ENCODE peak calls at places on chromosomes 11 and 22, in five cellular contexts. J is endodermal cell, X is transverse colon, Z is esophagus squamous epithelium, R is trophoblast cell. E is an unnamed sample.

GRCh38 chr11:83477772-83478171 is 191.6 kb upstream of the CCDC90B start:
- DNase-seq in J (no peak), X (no peak), Z (no peak), R (no peak), E (no peak)

GRCh38 chr11:44753965-44754645 is 27.3 kb downstream of the TSPAN18 start:
- DNase-seq in J (peak; percentile 58), X (no peak), Z (no peak), R (no peak), E (peak; percentile 58)

GRCh38 chr11:3220521-3221407 is 2.2 kb upstream of the MRGPRG start:
- DNase-seq in J (peak; percentile 49), X (peak; percentile 7), Z (no peak), R (peak; percentile 18), E (no peak)

GRCh38 chr11:61796127-61796526 is 3.4 kb downstream of the FEN1 start:
- DNase-seq in J (no peak), X (no peak), Z (no peak), R (no peak), E (no peak)

GRCh38 chr22:22316589-22316988 is 72.0 kb downstream of the VPREB1 start:
- DNase-seq in J (peak; percentile 78), X (no peak), Z (no peak), R (no peak), E (no peak)

GRCh38 chr11:27201454-27202302 is 161.1 kb downstream of the BBOX1 start:
- DNase-seq in J (peak; percentile 54), X (peak; percentile 96), Z (peak; percentile 13), R (peak; percentile 33), E (peak; percentile 68)

GRCh38 chr11:2529636-2530035 is 84.8 kb downstream of the KCNQ1 start:
- DNase-seq in J (peak; percentile 24), X (peak; percentile 6), Z (no peak), R (no peak), E (no peak)

GRCh38 chr11:131584694-131585592 is 214.5 kb downstream of the NTM start:
- DNase-seq in J (peak; percentile 91), X (no peak), Z (no peak), R (no peak), E (no peak)

GRCh38 chr11:129313588-129314288 is 61.9 kb upstream of the BARX2 start:
- DNase-seq in J (no peak), X (no peak), Z (no peak), R (no peak), E (peak; percentile 39)

GRCh38 chr22:18068991-18069390 is 8.8 kb upstream of the PEX26 start:
- DNase-seq in J (no peak), X (no peak), Z (no peak), R (no peak), E (no peak)

GRCh38 chr11:109071712-109072524 is 350.1 kb upstream of the C11orf87 start:
- DNase-seq in J (no peak), X (no peak), Z (no peak), R (no peak), E (peak; percentile 39)

GRCh38 chr11:11909727-11910126 is 68.0 kb downstream of the USP47 start:
- DNase-seq in J (no peak), X (no peak), Z (no peak), R (no peak), E (peak; percentile 67)

GRCh38 chr11:114219559-114220349 is 76.4 kb upstream of the NNMT start:
- DNase-seq in J (peak; percentile 76), X (no peak), Z (no peak), R (no peak), E (peak; percentile 38)

GRCh38 chr11:85307381-85307780 is 319.8 kb downstream of the DLG2 start:
- DNase-seq in J (no peak), X (no peak), Z (no peak), R (no peak), E (no peak)

GRCh38 chr22:27485842-27486241 is 315.7 kb downstream of the MN1 start:
- DNase-seq in J (no peak), X (no peak), Z (no peak), R (no peak), E (no peak)

GRCh38 chr11:71307811-71308645 is 55.7 kb upstream of the SHANK2 start:
- DNase-seq in J (peak; percentile 39), X (no peak), Z (no peak), R (no peak), E (no peak)

GRCh38 chr11:103870821-103871309 is 165.6 kb upstream of the DDI1 start:
- DNase-seq in J (no peak), X (no peak), Z (no peak), R (no peak), E (peak; percentile 22)

DNA sequence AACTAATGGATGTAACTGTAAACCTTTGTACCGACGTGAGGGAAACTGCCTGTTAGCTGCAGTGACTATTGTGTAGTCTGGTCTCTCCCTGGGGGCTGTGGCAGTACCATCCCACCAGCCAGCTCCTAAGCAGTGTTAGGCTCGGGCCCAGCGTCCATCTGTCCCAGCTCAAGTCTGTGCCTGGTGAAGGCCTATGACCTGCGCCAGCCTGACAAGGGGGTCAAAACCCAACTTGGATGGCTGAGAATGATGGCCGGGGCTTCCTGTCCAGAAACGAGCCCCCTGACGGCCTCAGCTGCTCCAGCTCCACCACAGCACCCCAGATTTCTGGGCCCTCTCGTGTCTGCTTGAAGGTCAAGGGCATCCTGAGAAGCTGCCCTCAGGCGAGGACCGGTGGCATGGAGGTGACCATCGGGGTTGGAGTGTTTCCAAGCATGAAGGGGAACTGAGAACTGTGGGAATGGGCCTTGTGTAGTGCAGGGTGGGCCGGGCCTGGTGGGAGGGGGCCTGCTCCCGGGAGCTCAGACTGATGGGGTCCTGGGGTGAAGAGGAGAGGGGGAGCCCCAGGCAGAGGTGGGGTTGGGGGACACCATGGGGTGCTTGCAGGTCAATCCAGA is 14.3 kb upstream of the SPI1 start:
- DNase-seq in J (no peak), X (no peak), Z (no peak), R (no peak), E (no peak)
- H3K4me1 ChIP-seq in J (no peaks in the 10 kb centered on the region), X (peaks cover 18% of the 10 kb centered on the region), Z (peaks cover 70% of the 10 kb centered on the region), R (no peaks in the 10 kb centered on the region), E (peaks cover 4% of the 10 kb centered on the region)

GRCh38 chr11:66646875-66647274 is 8.4 kb downstream of the RBM4 start:
- DNase-seq in J (no peak), X (no peak), Z (no peak), R (no peak), E (no peak)
- H3K4me3 ChIP-seq in J (no peak overlapping the region), X (no peak overlapping the region), Z (no peak overlapping the region), R (no peak overlapping the region), E (no peak overlapping the region)

GRCh38 chr11:68342459-68343158 is 30.2 kb downstream of the LRP5 start:
- DNase-seq in J (peak; percentile 92), X (no peak), Z (no peak), R (peak; percentile 97), E (peak; percentile 10)
- H3K4me1 ChIP-seq in J (no peaks in the 10 kb centered on the region), X (peaks cover 55% of the 10 kb centered on the region), Z (peaks cover 88% of the 10 kb centered on the region), R (peaks cover 35% of the 10 kb centered on the region), E (peaks cover 55% of the 10 kb centered on the region)

GRCh38 chr11:9568854-9569587 is 4.4 kb upstream of the WEE1 start:
- DNase-seq in J (peak; percentile 84), X (peak; percentile 86), Z (no peak), R (peak; percentile 99), E (peak; percentile 98)
- H3K4me3 ChIP-seq in J (peak overlapping the region; percentile 47), X (peak overlapping the region; percentile 9), Z (peak overlapping the region; percentile 44), R (no peak overlapping the region), E (peak overlapping the region; percentile 64)

DNA sequence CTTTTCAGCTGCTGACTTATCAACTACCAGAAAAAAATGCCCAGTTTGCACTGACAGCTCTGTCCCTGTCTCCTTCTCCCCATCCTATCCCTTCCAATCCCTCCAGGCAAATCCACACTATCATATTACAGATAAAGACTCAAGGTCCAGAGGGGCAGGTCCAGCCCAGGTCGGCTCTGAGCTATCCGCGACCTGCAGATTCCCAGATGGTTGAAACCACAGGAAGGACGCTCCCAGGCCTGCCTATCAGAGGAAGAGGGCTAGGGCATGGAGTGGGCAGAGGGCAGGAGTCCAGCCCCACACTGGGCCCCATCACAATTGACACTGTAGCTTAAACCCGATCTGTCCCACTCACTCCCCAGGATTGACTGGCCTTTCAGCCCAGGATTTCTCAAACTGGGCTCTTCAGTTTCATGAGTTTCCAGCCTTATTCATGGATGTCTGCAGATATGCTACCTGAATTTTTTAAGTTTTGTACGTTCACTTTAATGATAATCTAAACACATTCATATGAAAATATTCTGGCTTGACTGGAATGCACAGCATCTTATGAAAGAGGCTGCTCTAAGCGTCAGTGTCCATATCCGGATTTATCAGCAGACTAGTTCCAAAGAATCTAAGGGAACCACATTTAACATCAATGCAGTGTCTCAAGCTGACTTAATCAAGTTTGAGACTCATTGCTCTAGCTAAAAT is 16.4 kb upstream of the FCHSD2 start:
- DNase-seq in J (peak; percentile 29), X (no peak), Z (no peak), R (peak; percentile 90), E (peak; percentile 73)
- H3K4me1 ChIP-seq in J (no peaks in the 10 kb centered on the region), X (no peaks in the 10 kb centered on the region), Z (peaks cover 36% of the 10 kb centered on the region), R (peaks cover 21% of the 10 kb centered on the region), E (peaks cover 23% of the 10 kb centered on the region)

GRCh38 chr22:37258005-37258790 is 14.1 kb upstream of the RAC2 start:
- DNase-seq in J (peak; percentile 68), X (no peak), Z (no peak), R (no peak), E (no peak)
- H3K4me3 ChIP-seq in J (no peak overlapping the region), X (no peak overlapping the region), Z (no peak overlapping the region), R (no peak overlapping the region), E (no peak overlapping the region)

GRCh38 chr11:19431059-19431398 is 190.3 kb upstream of the E2F8 start:
- DNase-seq in J (peak; percentile 60), X (no peak), Z (no peak), R (no peak), E (no peak)
- H3K4me1 ChIP-seq in J (no peaks in the 10 kb centered on the region), X (no peaks in the 10 kb centered on the region), Z (no peaks in the 10 kb centered on the region), R (no peaks in the 10 kb centered on the region), E (peaks cover 62% of the 10 kb centered on the region)

DNA sequence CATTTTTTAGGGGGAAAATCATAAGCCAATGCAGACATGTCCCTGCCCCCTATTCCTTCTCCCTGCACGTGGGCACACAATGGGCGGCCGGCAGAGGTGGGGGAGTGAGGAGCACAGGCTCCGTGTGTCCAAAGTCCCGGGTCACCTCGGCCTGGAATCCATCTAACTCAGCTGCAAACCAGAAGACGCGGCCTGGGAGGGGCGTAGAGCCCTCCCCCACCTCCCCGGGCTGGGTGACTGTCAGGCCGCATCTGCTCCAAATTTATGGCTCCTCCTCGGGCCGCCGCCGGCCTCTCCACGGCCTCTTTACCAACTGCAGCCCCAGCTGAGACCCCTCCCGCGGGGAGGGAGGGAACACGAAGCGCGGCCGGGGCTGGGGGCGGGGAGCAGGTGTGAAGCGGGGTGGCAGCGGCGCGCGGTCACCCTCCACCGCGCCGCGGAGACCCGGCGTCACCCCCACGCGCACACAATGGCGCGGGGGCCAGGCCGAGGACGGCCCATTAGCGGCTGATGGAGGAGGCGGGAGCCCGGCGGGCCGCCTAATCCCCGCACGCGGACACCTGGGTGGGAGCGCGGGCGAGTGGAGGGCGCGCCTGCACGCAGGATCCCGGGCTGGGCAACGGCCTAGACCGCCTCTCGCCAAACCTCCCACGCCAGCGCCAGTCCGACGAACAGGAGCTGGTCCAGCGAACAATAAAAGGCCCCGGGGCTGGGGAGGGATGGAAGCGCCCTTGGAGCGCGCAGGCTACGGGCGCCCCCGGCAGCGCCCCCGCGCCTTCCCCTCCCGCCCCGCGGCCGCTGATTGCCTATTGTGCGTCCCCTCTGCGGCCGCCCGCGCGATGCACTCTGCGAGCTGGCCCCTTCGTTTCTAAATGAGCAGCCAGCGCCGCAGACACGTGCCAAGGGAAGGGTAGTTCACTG is 25.9 kb upstream of the ROBO3 start:
- DNase-seq in J (peak; percentile 72), X (no peak), Z (no peak), R (peak; percentile 30), E (peak; percentile 40)
- H3K4me3 ChIP-seq in J (peak overlapping the region; percentile 61), X (no peak overlapping the region), Z (peak overlapping the region; percentile 63), R (no peak overlapping the region), E (peak overlapping the region; percentile 59)

E was measured in adipocyte.